ENCODE peak calls at places on chromosomes 7 and 10, in nine cellular contexts. One of them, this sample, is unnamed.

GRCh38 chr10:68572151-68572550 is 12.0 kb downstream of the TET1 start:
- DNase-seq in PC-9: no peak
- DNase-seq in GM23338: no peak
- DNase-seq in astrocyte: no peak
- DNase-seq in A549: no peak
- DNase-seq in HCT116: no peak
- DNase-seq in fibroblast of lung: peak; percentile 37
- DNase-seq in neural progenitor cell: no peak
- DNase-seq in OCI-LY7: no peak
- DNase-seq in this sample: no peak

GRCh38 chr10:132263866-132264265 is 43.9 kb downstream of the STK32C start:
- DNase-seq in OCI-LY7: no peak
- DNase-seq in PC-9: no peak
- DNase-seq in astrocyte: no peak
- DNase-seq in HCT116: no peak
- DNase-seq in fibroblast of lung: no peak
- DNase-seq in A549: no peak
- DNase-seq in GM23338: no peak
- DNase-seq in neural progenitor cell: no peak
- DNase-seq in this sample: no peak

GRCh38 chr10:119104653-119105024 is 726 bp downstream of the DENND10 start:
- DNase-seq in HCT116: no peak
- DNase-seq in OCI-LY7: peak; percentile 19
- DNase-seq in neural progenitor cell: peak; percentile 44
- DNase-seq in PC-9: no peak
- DNase-seq in GM23338: peak; percentile 41
- DNase-seq in astrocyte: peak; percentile 4
- DNase-seq in A549: no peak
- DNase-seq in fibroblast of lung: peak; percentile 18
- DNase-seq in this sample: peak; percentile 37

GRCh38 chr10:99633832-99634231 is 13.6 kb upstream of the SLC25A28 start:
- DNase-seq in PC-9: no peak
- DNase-seq in OCI-LY7: no peak
- DNase-seq in GM23338: no peak
- DNase-seq in astrocyte: no peak
- DNase-seq in neural progenitor cell: no peak
- DNase-seq in HCT116: no peak
- DNase-seq in fibroblast of lung: no peak
- DNase-seq in A549: no peak
- DNase-seq in this sample: no peak

GRCh38 chr10:22365644-22366565 is 20.6 kb downstream of the SPAG6 start:
- DNase-seq in astrocyte: no peak
- DNase-seq in OCI-LY7: no peak
- DNase-seq in A549: no peak
- DNase-seq in PC-9: no peak
- DNase-seq in HCT116: no peak
- DNase-seq in GM23338: no peak
- DNase-seq in fibroblast of lung: no peak
- DNase-seq in neural progenitor cell: no peak
- DNase-seq in this sample: no peak

GRCh38 chr10:125162181-125162906 is 2.0 kb upstream of the CTBP2 start:
- DNase-seq in HCT116: no peak
- DNase-seq in OCI-LY7: no peak
- DNase-seq in GM23338: peak; percentile 70
- DNase-seq in A549: no peak
- DNase-seq in astrocyte: no peak
- DNase-seq in fibroblast of lung: no peak
- DNase-seq in PC-9: peak; percentile 45
- DNase-seq in neural progenitor cell: peak; percentile 71
- DNase-seq in this sample: peak; percentile 56

GRCh38 chr10:35928017-35928619 is 286.0 kb upstream of the FZD8 start:
- DNase-seq in PC-9: no peak
- DNase-seq in A549: no peak
- DNase-seq in fibroblast of lung: no peak
- DNase-seq in astrocyte: no peak
- DNase-seq in HCT116: no peak
- DNase-seq in OCI-LY7: no peak
- DNase-seq in GM23338: no peak
- DNase-seq in neural progenitor cell: no peak
- DNase-seq in this sample: no peak

GRCh38 chr7:80637453-80637852 is 989 bp upstream of the CD36 start:
- DNase-seq in PC-9: no peak
- DNase-seq in OCI-LY7: no peak
- DNase-seq in A549: no peak
- DNase-seq in astrocyte: no peak
- DNase-seq in GM23338: no peak
- DNase-seq in neural progenitor cell: no peak
- DNase-seq in HCT116: no peak
- DNase-seq in fibroblast of lung: no peak
- DNase-seq in this sample: no peak

GRCh38 chr7:81627565-81628287 is 142.1 kb downstream of the HGF start:
- DNase-seq in neural progenitor cell: no peak
- DNase-seq in PC-9: no peak
- DNase-seq in GM23338: no peak
- DNase-seq in astrocyte: peak; percentile 79
- DNase-seq in A549: no peak
- DNase-seq in HCT116: no peak
- DNase-seq in fibroblast of lung: peak; percentile 91
- DNase-seq in OCI-LY7: no peak
- DNase-seq in this sample: no peak

GRCh38 chr10:69484736-69485135 is 33.5 kb downstream of the TSPAN15 start:
- DNase-seq in A549: no peak
- DNase-seq in HCT116: no peak
- DNase-seq in fibroblast of lung: no peak
- DNase-seq in astrocyte: no peak
- DNase-seq in GM23338: no peak
- DNase-seq in OCI-LY7: no peak
- DNase-seq in neural progenitor cell: no peak
- DNase-seq in PC-9: no peak
- DNase-seq in this sample: no peak

GRCh38 chr7:54932818-54933543 is 85.8 kb upstream of the EGFR start:
- DNase-seq in OCI-LY7: no peak
- DNase-seq in GM23338: peak; percentile 81
- DNase-seq in A549: peak; percentile 69
- DNase-seq in PC-9: peak; percentile 91
- DNase-seq in astrocyte: peak; percentile 65
- DNase-seq in neural progenitor cell: peak; percentile 82
- DNase-seq in HCT116: peak; percentile 28
- DNase-seq in fibroblast of lung: peak; percentile 53
- DNase-seq in this sample: peak; percentile 85

GRCh38 chr10:28768227-28768626 is 90.9 kb downstream of the BAMBI start:
- DNase-seq in HCT116: no peak
- DNase-seq in PC-9: no peak
- DNase-seq in OCI-LY7: no peak
- DNase-seq in GM23338: no peak
- DNase-seq in astrocyte: no peak
- DNase-seq in A549: no peak
- DNase-seq in fibroblast of lung: no peak
- DNase-seq in neural progenitor cell: peak; percentile 75
- DNase-seq in this sample: no peak

GRCh38 chr7:87398441-87398840 is 53.0 kb downstream of the CROT start:
- DNase-seq in astrocyte: peak; percentile 80
- DNase-seq in GM23338: no peak
- DNase-seq in A549: no peak
- DNase-seq in fibroblast of lung: peak; percentile 47
- DNase-seq in PC-9: peak; percentile 33
- DNase-seq in HCT116: no peak
- DNase-seq in OCI-LY7: no peak
- DNase-seq in neural progenitor cell: no peak
- DNase-seq in this sample: no peak

GRCh38 chr10:88965016-88965415 is 12.4 kb upstream of the ACTA2 start:
- DNase-seq in PC-9: no peak
- DNase-seq in OCI-LY7: no peak
- DNase-seq in neural progenitor cell: no peak
- DNase-seq in fibroblast of lung: no peak
- DNase-seq in astrocyte: no peak
- DNase-seq in HCT116: no peak
- DNase-seq in GM23338: no peak
- DNase-seq in A549: no peak
- DNase-seq in this sample: no peak

GRCh38 chr7:37245544-37245943 is 203.1 kb downstream of the ELMO1 start:
- DNase-seq in neural progenitor cell: no peak
- DNase-seq in fibroblast of lung: no peak
- DNase-seq in OCI-LY7: no peak
- DNase-seq in PC-9: no peak
- DNase-seq in GM23338: no peak
- DNase-seq in astrocyte: no peak
- DNase-seq in HCT116: no peak
- DNase-seq in A549: no peak
- DNase-seq in this sample: no peak

GRCh38 chr10:68647928-68648327 is 73.1 kb upstream of the CCAR1 start:
- DNase-seq in PC-9: no peak
- DNase-seq in neural progenitor cell: no peak
- DNase-seq in HCT116: no peak
- DNase-seq in OCI-LY7: no peak
- DNase-seq in A549: peak; percentile 23
- DNase-seq in GM23338: no peak
- DNase-seq in astrocyte: peak; percentile 84
- DNase-seq in fibroblast of lung: peak; percentile 94
- DNase-seq in this sample: peak; percentile 13

GRCh38 chr10:11249134-11249533 is 231.5 kb downstream of the CELF2 start:
- DNase-seq in A549: no peak
- DNase-seq in OCI-LY7: no peak
- DNase-seq in PC-9: no peak
- DNase-seq in HCT116: no peak
- DNase-seq in astrocyte: no peak
- DNase-seq in fibroblast of lung: no peak
- DNase-seq in GM23338: peak; percentile 19
- DNase-seq in neural progenitor cell: no peak
- DNase-seq in this sample: no peak

GRCh38 chr7:11895352-11895751 is 63.4 kb upstream of the THSD7A start:
- DNase-seq in astrocyte: no peak
- DNase-seq in OCI-LY7: no peak
- DNase-seq in A549: no peak
- DNase-seq in neural progenitor cell: no peak
- DNase-seq in PC-9: no peak
- DNase-seq in GM23338: no peak
- DNase-seq in fibroblast of lung: no peak
- DNase-seq in HCT116: no peak
- DNase-seq in this sample: no peak

GRCh38 chr7:22842973-22843372 is 20.3 kb upstream of the TOMM7 start:
- DNase-seq in GM23338: no peak
- DNase-seq in astrocyte: no peak
- DNase-seq in HCT116: no peak
- DNase-seq in neural progenitor cell: no peak
- DNase-seq in fibroblast of lung: no peak
- DNase-seq in PC-9: no peak
- DNase-seq in A549: no peak
- DNase-seq in OCI-LY7: no peak
- DNase-seq in this sample: no peak
- H3K4me2 ChIP-seq in GM23338: peak overlapping the region; percentile 31
- H3K4me2 ChIP-seq in astrocyte: no peak overlapping the region
- H3K4me2 ChIP-seq in HCT116: no peak overlapping the region
- H3K4me2 ChIP-seq in neural progenitor cell: no peak overlapping the region
- H3K4me2 ChIP-seq in fibroblast of lung: no peak overlapping the region
- H3K4me2 ChIP-seq in PC-9: no peak overlapping the region
- H3K4me2 ChIP-seq in A549: no peak overlapping the region
- H3K4me2 ChIP-seq in OCI-LY7: no peak overlapping the region
- H3K4me2 ChIP-seq in this sample: no peak overlapping the region

GRCh38 chr7:44973610-44974401 is 5.0 kb downstream of the MYO1G start:
- DNase-seq in astrocyte: no peak
- DNase-seq in neural progenitor cell: peak; percentile 55
- DNase-seq in OCI-LY7: peak; percentile 55
- DNase-seq in GM23338: peak; percentile 39
- DNase-seq in fibroblast of lung: no peak
- DNase-seq in HCT116: no peak
- DNase-seq in A549: no peak
- DNase-seq in PC-9: peak; percentile 50
- DNase-seq in this sample: peak; percentile 76
- TF ChIP-seq CTCF in astrocyte: peak; percentile 36
- TF ChIP-seq CTCF in neural progenitor cell: peak; percentile 51
- TF ChIP-seq CTCF in OCI-LY7: peak; percentile 79
- TF ChIP-seq CTCF in GM23338: peak; percentile 48
- TF ChIP-seq CTCF in fibroblast of lung: peak; percentile 57
- TF ChIP-seq CTCF in HCT116: peak; percentile 58
- TF ChIP-seq CTCF in A549: peak; percentile 25
- TF ChIP-seq CTCF in PC-9: peak; percentile 66
- TF ChIP-seq CTCF in this sample: peak; percentile 51

GRCh38 chr10:34492081-34492480 is 323.0 kb downstream of the PARD3 start:
- DNase-seq in A549: no peak
- DNase-seq in HCT116: no peak
- DNase-seq in OCI-LY7: no peak
- DNase-seq in fibroblast of lung: no peak
- DNase-seq in GM23338: no peak
- DNase-seq in neural progenitor cell: no peak
- DNase-seq in PC-9: no peak
- DNase-seq in astrocyte: no peak
- DNase-seq in this sample: no peak

GRCh38 chr10:34488476-34489130 is 326.5 kb downstream of the PARD3 start:
- DNase-seq in PC-9: no peak
- DNase-seq in HCT116: no peak
- DNase-seq in GM23338: no peak
- DNase-seq in astrocyte: no peak
- DNase-seq in neural progenitor cell: no peak
- DNase-seq in fibroblast of lung: no peak
- DNase-seq in OCI-LY7: no peak
- DNase-seq in A549: no peak
- DNase-seq in this sample: no peak

GRCh38 chr10:34489973-34490372 is 325.1 kb downstream of the PARD3 start:
- DNase-seq in HCT116: peak; percentile 29
- DNase-seq in astrocyte: peak; percentile 82
- DNase-seq in OCI-LY7: no peak
- DNase-seq in PC-9: no peak
- DNase-seq in fibroblast of lung: peak; percentile 22
- DNase-seq in GM23338: no peak
- DNase-seq in A549: peak; percentile 27
- DNase-seq in neural progenitor cell: no peak
- DNase-seq in this sample: peak; percentile 41

GRCh38 chr10:34491666-34492065 is 323.4 kb downstream of the PARD3 start:
- DNase-seq in neural progenitor cell: no peak
- DNase-seq in GM23338: no peak
- DNase-seq in astrocyte: peak; percentile 6
- DNase-seq in PC-9: no peak
- DNase-seq in A549: peak; percentile 38
- DNase-seq in OCI-LY7: no peak
- DNase-seq in HCT116: no peak
- DNase-seq in fibroblast of lung: peak; percentile 6
- DNase-seq in this sample: no peak

DNA sequence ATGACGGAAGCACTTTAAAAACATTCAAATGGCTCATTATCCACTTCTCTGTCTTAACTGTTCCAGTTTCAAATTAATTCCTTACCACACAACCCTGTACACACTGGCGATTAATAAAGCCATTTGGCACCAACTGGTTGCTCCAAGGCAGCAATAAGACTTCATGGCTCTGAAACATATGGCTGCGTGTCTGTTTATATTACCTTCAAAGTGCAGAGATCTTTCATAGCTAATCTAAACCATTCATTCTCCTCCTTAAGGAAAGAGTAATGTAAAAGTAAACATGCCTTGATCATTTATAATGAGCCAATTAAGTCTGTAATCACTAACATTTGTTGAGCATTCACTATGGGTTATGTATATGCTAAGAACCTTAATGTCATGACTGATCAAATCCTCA is 325.7 kb downstream of the PARD3 start:
- DNase-seq in A549: no peak
- DNase-seq in PC-9: no peak
- DNase-seq in OCI-LY7: no peak
- DNase-seq in fibroblast of lung: no peak
- DNase-seq in HCT116: no peak
- DNase-seq in GM23338: no peak
- DNase-seq in neural progenitor cell: no peak
- DNase-seq in astrocyte: no peak
- DNase-seq in this sample: no peak
- H3K4me2 ChIP-seq in A549: peak overlapping the region; percentile 88
- H3K4me2 ChIP-seq in PC-9: no peak overlapping the region
- H3K4me2 ChIP-seq in OCI-LY7: no peak overlapping the region
- H3K4me2 ChIP-seq in fibroblast of lung: no peak overlapping the region
- H3K4me2 ChIP-seq in HCT116: no peak overlapping the region
- H3K4me2 ChIP-seq in GM23338: no peak overlapping the region
- H3K4me2 ChIP-seq in neural progenitor cell: no peak overlapping the region
- H3K4me2 ChIP-seq in astrocyte: no peak overlapping the region
- H3K4me2 ChIP-seq in this sample: no peak overlapping the region

GRCh38 chr10:33981301-33981700 is 646.8 kb upstream of the NRP1 start:
- DNase-seq in GM23338: no peak
- DNase-seq in neural progenitor cell: no peak
- DNase-seq in HCT116: no peak
- DNase-seq in OCI-LY7: no peak
- DNase-seq in A549: no peak
- DNase-seq in fibroblast of lung: no peak
- DNase-seq in PC-9: no peak
- DNase-seq in astrocyte: no peak
- DNase-seq in this sample: no peak
- TF ChIP-seq CTCF in GM23338: no peak
- TF ChIP-seq CTCF in neural progenitor cell: no peak
- TF ChIP-seq CTCF in HCT116: no peak
- TF ChIP-seq CTCF in OCI-LY7: no peak
- TF ChIP-seq CTCF in A549: no peak
- TF ChIP-seq CTCF in fibroblast of lung: no peak
- TF ChIP-seq CTCF in PC-9: no peak
- TF ChIP-seq CTCF in astrocyte: no peak
- TF ChIP-seq CTCF in this sample: no peak